ENCODE peak calls at places on chromosome X, in six cellular contexts. F is IMR-90, Q is neuronal stem cell, V is mesenchymal stem cell, R is H9, C is H1. G is an unnamed sample.
A peak's percentile ranks its signal among the peaks of the same experiment; 100 is the strongest.

GRCh38 chrX:22134681-22135080 is 102.6 kb downstream of the PHEX start:
- DNase-seq in Q (no peak), F (peak; percentile 86), V (peak; percentile 72), C (no peak), R (no peak), G (peak; percentile 33)

GRCh38 chrX:44082829-44083228 is 109.6 kb upstream of the NDP start:
- DNase-seq in F (no peak), Q (no peak), C (no peak), V (no peak), R (no peak), G (no peak)

GRCh38 chrX:44440006-44440405 is 96.5 kb upstream of the EFHC2 start:
- DNase-seq in V (no peak), F (no peak), R (no peak), Q (no peak), C (no peak), G (no peak)

GRCh38 chrX:35442421-35442820 is 355.7 kb upstream of the MAGEB16 start:
- DNase-seq in V (no peak), R (no peak), F (no peak), C (no peak), Q (no peak), G (no peak)

GRCh38 chrX:136310411-136310810 is 9.6 kb downstream of the ADGRG4 start:
- DNase-seq in F (peak; percentile 1), R (no peak), Q (peak; percentile 2), V (peak; percentile 43), C (peak; percentile 5), G (peak; percentile 83)

GRCh38 chrX:57595381-57595811 is 3.6 kb downstream of the ZXDB start:
- DNase-seq in F (peak; percentile 85), C (no peak), R (no peak), Q (no peak), V (peak; percentile 46), G (no peak)

GRCh38 chrX:114071412-114071811 is 512.5 kb upstream of the HTR2C start:
- DNase-seq in R (peak; percentile 56), F (no peak), Q (no peak), C (no peak), V (no peak), G (no peak)

GRCh38 chrX:115616943-115617563 is 56.1 kb downstream of the PLS3 start:
- DNase-seq in C (peak; percentile 5), Q (no peak), R (no peak), F (peak; percentile 84), V (peak; percentile 66), G (peak; percentile 55)

GRCh38 chrX:103805860-103806259 is 26.2 kb downstream of the RAB9B start:
- DNase-seq in V (no peak), Q (no peak), R (no peak), F (no peak), C (no peak), G (no peak)

GRCh38 chrX:153592091-153592833 is 6.7 kb downstream of the CCNQ start:
- DNase-seq in R (no peak), F (no peak), C (no peak), V (no peak), Q (no peak), G (no peak)

GRCh38 chrX:130497531-130497930 is 95.7 kb downstream of the RBMX2 start:
- DNase-seq in R (no peak), V (no peak), C (no peak), F (no peak), Q (no peak), G (no peak)

GRCh38 chrX:148537556-148538182 is 37.3 kb downstream of the AFF2 start:
- DNase-seq in F (no peak), Q (no peak), V (no peak), C (no peak), R (no peak), G (peak; percentile 20)

GRCh38 chrX:9278475-9279270 is 186.2 kb upstream of the TBL1X start:
- DNase-seq in F (peak; percentile 46), Q (no peak), C (no peak), R (no peak), V (peak; percentile 29), G (no peak)

GRCh38 chrX:40171513-40172168 is 73.9 kb upstream of the BCOR start:
- DNase-seq in F (no peak), Q (no peak), V (peak; percentile 86), R (peak; percentile 36), C (no peak), G (peak; percentile 39)

GRCh38 chrX:38117485-38117884 is 103.2 kb downstream of the SRPX start:
- DNase-seq in Q (no peak), R (no peak), F (peak; percentile 24), C (no peak), V (no peak), G (no peak)
- H2BK15ac ChIP-seq in Q (no peak overlapping the region), R (no peak overlapping the region), F (no peak overlapping the region), C (no peak overlapping the region), V (no peak overlapping the region), G (no peak overlapping the region)

DNA sequence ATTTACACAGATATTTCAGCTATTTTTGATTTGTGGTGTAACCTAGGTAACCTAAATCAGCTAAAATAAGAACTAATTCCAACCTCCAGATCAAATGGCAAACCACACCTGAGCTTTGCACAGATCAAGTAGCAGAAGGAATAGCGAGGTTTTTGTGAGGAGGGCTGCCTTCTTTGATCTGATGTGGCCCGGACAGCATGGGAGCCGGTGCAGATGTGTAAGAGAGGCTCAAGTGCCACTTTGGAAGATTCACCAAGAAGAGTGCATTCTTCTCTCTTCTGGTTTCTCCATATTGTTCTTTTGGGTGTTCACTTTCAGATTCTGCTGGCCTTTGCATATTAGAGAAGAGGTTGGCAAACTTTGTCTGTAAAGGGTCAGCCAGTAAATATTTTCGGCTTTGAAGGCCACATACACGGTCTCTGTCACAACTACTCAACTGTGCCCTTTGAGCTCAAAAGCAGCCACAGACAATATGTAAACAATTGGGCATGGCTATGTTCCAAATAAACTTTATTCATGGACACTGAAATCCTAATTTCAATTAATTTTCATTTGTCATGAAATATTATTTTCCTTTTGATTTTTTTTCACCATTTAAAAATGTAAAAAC is 78.9 kb upstream of the FAM9C start:
- DNase-seq in C (no peak), V (peak; percentile 6), R (no peak), F (no peak), Q (no peak), G (no peak)
- H3K9ac ChIP-seq in C (no peak overlapping the region), V (peak overlapping the region; percentile 63), R (no peak overlapping the region), F (peak overlapping the region; percentile 23), Q (no peak overlapping the region), G (no peak overlapping the region)

DNA sequence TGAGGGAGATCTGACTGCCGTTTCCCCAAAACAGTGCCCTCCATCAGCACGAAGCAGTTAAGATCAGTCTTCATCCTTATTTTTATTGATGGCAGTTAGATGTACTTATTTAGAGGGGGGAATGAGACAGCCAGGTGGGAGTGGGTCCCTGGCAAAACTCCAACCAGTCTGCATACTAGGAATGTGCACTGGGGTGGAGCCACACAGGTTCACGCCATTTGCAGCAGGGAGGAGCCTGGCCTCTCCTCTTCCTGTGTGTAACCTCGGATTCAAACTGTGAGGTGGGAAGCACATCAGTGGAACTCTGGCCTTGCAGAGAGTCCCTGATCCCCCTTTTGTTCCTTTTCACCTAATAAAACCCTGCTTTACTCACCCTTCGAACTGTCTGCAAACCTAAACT is 987.7 kb upstream of the GRIA3 start:
- DNase-seq in C (no peak), R (peak; percentile 58), V (no peak), Q (no peak), F (no peak), G (peak; percentile 3)
- H2BK120ac ChIP-seq in C (no peak overlapping the region), R (no peak overlapping the region), V (no peak overlapping the region), Q (no peak overlapping the region), F (no peak overlapping the region), G (no peak overlapping the region)

DNA sequence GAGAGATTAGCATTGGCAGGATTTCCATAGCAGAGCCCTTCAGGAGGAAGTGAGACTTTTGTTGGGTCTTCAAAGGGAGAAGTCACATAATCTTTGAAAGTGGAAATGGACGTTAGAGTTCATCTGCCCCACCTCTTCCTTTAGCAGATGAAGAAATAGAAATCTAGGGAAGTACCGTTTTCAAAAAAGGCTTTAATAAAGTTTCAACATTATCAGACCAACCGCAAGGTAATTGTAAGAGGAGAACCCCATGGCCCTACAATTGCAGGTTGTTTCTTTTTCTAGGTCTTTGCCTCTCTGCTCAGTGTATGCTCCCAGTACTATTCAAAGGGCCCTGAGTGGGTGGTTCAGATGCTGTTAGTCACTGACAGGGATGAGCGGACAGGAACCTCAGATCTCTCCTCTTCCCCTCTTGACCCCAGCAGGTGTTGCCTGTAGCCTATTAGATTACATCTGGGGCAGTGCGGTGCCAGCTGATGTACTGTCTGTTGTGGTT is 48.6 kb upstream of the AP1S2 start:
- DNase-seq in C (no peak), V (no peak), R (no peak), Q (no peak), F (no peak), G (no peak)
- H2BK15ac ChIP-seq in C (no peak overlapping the region), V (no peak overlapping the region), R (no peak overlapping the region), Q (no peak overlapping the region), F (no peak overlapping the region), G (no peak overlapping the region)

DNA sequence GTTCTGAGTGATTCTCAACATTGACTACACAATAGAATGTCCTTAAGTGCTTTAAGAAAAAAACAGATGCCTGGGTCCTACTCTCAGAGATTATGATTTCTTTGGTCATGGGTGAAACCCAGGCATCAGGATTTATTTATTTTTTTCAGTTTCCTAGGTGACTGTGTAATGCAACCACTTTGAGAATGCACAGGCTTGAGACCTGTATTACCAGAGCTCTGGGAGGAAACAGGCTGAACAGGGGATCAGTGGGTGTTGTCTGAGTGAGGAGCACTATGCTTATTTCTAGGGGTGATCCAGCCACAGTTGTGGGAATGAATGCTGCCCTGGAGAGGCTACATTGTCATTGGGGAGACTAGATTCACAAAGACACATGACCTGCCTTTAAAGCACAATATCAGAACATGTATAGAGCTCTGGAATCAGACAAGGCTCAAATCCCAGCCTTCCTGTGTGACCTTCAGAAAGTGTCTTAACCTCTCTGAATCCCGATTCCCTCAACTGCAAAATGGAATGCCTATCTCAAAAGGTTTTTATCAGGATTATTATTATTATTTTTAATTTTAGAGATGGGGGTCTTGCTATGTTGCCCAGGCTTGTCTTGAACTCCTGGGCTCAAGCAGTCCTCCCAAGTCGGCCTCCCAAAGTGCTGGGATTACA is 61.6 kb upstream of the PRPS1 start:
- DNase-seq in V (peak; percentile 70), R (no peak), Q (no peak), F (peak; percentile 34), C (no peak), G (peak; percentile 50)
- H3K9ac ChIP-seq in V (no peak overlapping the region), R (no peak overlapping the region), Q (no peak overlapping the region), F (no peak overlapping the region), C (peak overlapping the region; percentile 11), G (no peak overlapping the region)

GRCh38 chrX:70434914-70435586 is 9.6 kb upstream of the DLG3 start:
- DNase-seq in V (peak; percentile 75), F (peak; percentile 48), C (no peak), Q (no peak), R (no peak), G (peak; percentile 10)
- H2BK120ac ChIP-seq in V (peak overlapping the region; percentile 27), F (peak overlapping the region; percentile 57), C (no peak overlapping the region), Q (no peak overlapping the region), R (no peak overlapping the region), G (no peak overlapping the region)

GRCh38 chrX:24398766-24399165 is 38.3 kb downstream of the SUPT20HL1 start:
- DNase-seq in V (no peak), F (no peak), Q (no peak), C (no peak), R (no peak), G (no peak)
- H2BK15ac ChIP-seq in V (no peak overlapping the region), F (no peak overlapping the region), Q (no peak overlapping the region), C (no peak overlapping the region), R (no peak overlapping the region), G (no peak overlapping the region)

GRCh38 chrX:13821740-13822139 is 4.8 kb upstream of the GPM6B start:
- DNase-seq in C (no peak), F (no peak), V (no peak), Q (no peak), R (no peak), G (no peak)
- H3K9ac ChIP-seq in C (no peak overlapping the region), F (no peak overlapping the region), V (no peak overlapping the region), Q (no peak overlapping the region), R (no peak overlapping the region), G (no peak overlapping the region)

G was measured in mesendoderm.